ENCODE peak calls at places on chromosomes 7 and 10, in seven cellular contexts. One of them, this sample, is unnamed.

GRCh38 chr7:66319373-66319979 is 114.3 kb downstream of the TPST1 start:
- DNase-seq in WTC11: no peak
- DNase-seq in HepG2: no peak
- DNase-seq in HCT116: no peak
- DNase-seq in K562: no peak
- DNase-seq in H1: no peak
- DNase-seq in GM12878: no peak
- DNase-seq in this sample: no peak

GRCh38 chr7:868189-868486 is 8.2 kb upstream of the GET4 start:
- DNase-seq in WTC11: no peak
- DNase-seq in HepG2: no peak
- DNase-seq in HCT116: no peak
- DNase-seq in K562: no peak
- DNase-seq in H1: no peak
- DNase-seq in GM12878: no peak
- DNase-seq in this sample: no peak

GRCh38 chr7:108596560-108596959 is 26.9 kb downstream of the DNAJB9 start:
- DNase-seq in WTC11: no peak
- DNase-seq in HepG2: no peak
- DNase-seq in HCT116: no peak
- DNase-seq in K562: no peak
- DNase-seq in H1: no peak
- DNase-seq in GM12878: no peak
- DNase-seq in this sample: no peak

GRCh38 chr10:123149568-123150228 is 1.8 kb downstream of the HMX2 start:
- DNase-seq in WTC11: peak
- DNase-seq in HepG2: no peak
- DNase-seq in HCT116: no peak
- DNase-seq in K562: no peak
- DNase-seq in H1: peak
- DNase-seq in GM12878: no peak
- DNase-seq in this sample: no peak

GRCh38 chr10:117450940-117451339 is 75.7 kb upstream of the PDZD8 start:
- DNase-seq in WTC11: no peak
- DNase-seq in HepG2: no peak
- DNase-seq in HCT116: no peak
- DNase-seq in K562: no peak
- DNase-seq in H1: no peak
- DNase-seq in GM12878: no peak
- DNase-seq in this sample: no peak

GRCh38 chr10:80405636-80406035 is 2.7 kb upstream of the PRXL2A start:
- DNase-seq in WTC11: no peak
- DNase-seq in HepG2: no peak
- DNase-seq in HCT116: no peak
- DNase-seq in K562: no peak
- DNase-seq in H1: no peak
- DNase-seq in GM12878: no peak
- DNase-seq in this sample: peak

GRCh38 chr7:107318523-107319160 is 149.8 kb downstream of the HBP1 start:
- DNase-seq in WTC11: no peak
- DNase-seq in HepG2: no peak
- DNase-seq in HCT116: no peak
- DNase-seq in K562: peak
- DNase-seq in H1: no peak
- DNase-seq in GM12878: no peak
- DNase-seq in this sample: peak

GRCh38 chr7:30562498-30562897 is 32.2 kb upstream of the GARS1 start:
- DNase-seq in WTC11: no peak
- DNase-seq in HepG2: no peak
- DNase-seq in HCT116: no peak
- DNase-seq in K562: peak
- DNase-seq in H1: no peak
- DNase-seq in GM12878: no peak
- DNase-seq in this sample: no peak

GRCh38 chr10:42983595-42983990 is 93.3 kb upstream of the RET start:
- DNase-seq in WTC11: no peak
- DNase-seq in HepG2: no peak
- DNase-seq in HCT116: no peak
- DNase-seq in K562: no peak
- DNase-seq in H1: no peak
- DNase-seq in GM12878: no peak
- DNase-seq in this sample: no peak

GRCh38 chr10:105650311-105650710 is 1009.2 kb downstream of the SORCS3 start:
- DNase-seq in WTC11: no peak
- DNase-seq in HepG2: no peak
- DNase-seq in HCT116: no peak
- DNase-seq in K562: no peak
- DNase-seq in H1: no peak
- DNase-seq in GM12878: no peak
- DNase-seq in this sample: no peak

GRCh38 chr7:123004931-123005330 is 9.4 kb upstream of the TAS2R16 start:
- DNase-seq in WTC11: no peak
- DNase-seq in HepG2: no peak
- DNase-seq in HCT116: no peak
- DNase-seq in K562: no peak
- DNase-seq in H1: no peak
- DNase-seq in GM12878: no peak
- DNase-seq in this sample: no peak

GRCh38 chr7:70728873-70729552 is 402.9 kb upstream of the GALNT17 start:
- DNase-seq in WTC11: peak
- DNase-seq in HepG2: no peak
- DNase-seq in HCT116: no peak
- DNase-seq in K562: no peak
- DNase-seq in H1: peak
- DNase-seq in GM12878: no peak
- DNase-seq in this sample: no peak

GRCh38 chr10:79274279-79275104 is 72.8 kb upstream of the PPIF start:
- DNase-seq in WTC11: no peak
- DNase-seq in HepG2: no peak
- DNase-seq in HCT116: no peak
- DNase-seq in K562: no peak
- DNase-seq in H1: no peak
- DNase-seq in GM12878: no peak
- DNase-seq in this sample: no peak

GRCh38 chr10:122498521-122498920 is 37.2 kb downstream of the HTRA1 start:
- DNase-seq in WTC11: no peak
- DNase-seq in HepG2: no peak
- DNase-seq in HCT116: no peak
- DNase-seq in K562: no peak
- DNase-seq in H1: no peak
- DNase-seq in GM12878: no peak
- DNase-seq in this sample: no peak

GRCh38 chr10:133247681-133248333 is 10.2 kb downstream of the VENTX start:
- DNase-seq in WTC11: no peak
- DNase-seq in HepG2: no peak
- DNase-seq in HCT116: no peak
- DNase-seq in K562: peak
- DNase-seq in H1: no peak
- DNase-seq in GM12878: no peak
- DNase-seq in this sample: no peak

GRCh38 chr7:112056409-112056808 is 149.8 kb downstream of the DOCK4 start:
- DNase-seq in WTC11: no peak
- DNase-seq in HepG2: no peak
- DNase-seq in HCT116: no peak
- DNase-seq in K562: no peak
- DNase-seq in H1: no peak
- DNase-seq in GM12878: peak
- DNase-seq in this sample: no peak

GRCh38 chr10:97648557-97649404 is 8.3 kb downstream of the PI4K2A start:
- DNase-seq in WTC11: peak
- DNase-seq in HepG2: peak
- DNase-seq in HCT116: peak
- DNase-seq in K562: peak
- DNase-seq in H1: peak
- DNase-seq in GM12878: peak
- DNase-seq in this sample: no peak

GRCh38 chr7:45595809-45596664 is 21.9 kb downstream of the ADCY1 start:
- DNase-seq in WTC11: no peak
- DNase-seq in HepG2: no peak
- DNase-seq in HCT116: no peak
- DNase-seq in K562: no peak
- DNase-seq in H1: peak
- DNase-seq in GM12878: no peak
- DNase-seq in this sample: no peak

GRCh38 chr10:117663750-117664149 is 121.2 kb downstream of the EMX2 start:
- DNase-seq in WTC11: no peak
- DNase-seq in HepG2: peak
- DNase-seq in HCT116: peak
- DNase-seq in K562: no peak
- DNase-seq in H1: no peak
- DNase-seq in GM12878: peak
- DNase-seq in this sample: no peak

GRCh38 chr7:83931968-83932367 is 262.6 kb downstream of the SEMA3A start:
- DNase-seq in WTC11: no peak
- DNase-seq in HepG2: no peak
- DNase-seq in HCT116: no peak
- DNase-seq in K562: no peak
- DNase-seq in H1: no peak
- DNase-seq in GM12878: no peak
- DNase-seq in this sample: no peak

GRCh38 chr7:883029-884021 is 7.0 kb downstream of the GET4 start:
- DNase-seq in WTC11: no peak
- DNase-seq in HepG2: no peak
- DNase-seq in HCT116: no peak
- DNase-seq in K562: no peak
- DNase-seq in H1: no peak
- DNase-seq in GM12878: no peak
- DNase-seq in this sample: no peak

GRCh38 chr10:77392851-77393250 is 244.8 kb downstream of the KCNMA1 start:
- DNase-seq in WTC11: no peak
- DNase-seq in HepG2: no peak
- DNase-seq in HCT116: peak
- DNase-seq in K562: no peak
- DNase-seq in H1: no peak
- DNase-seq in GM12878: no peak
- DNase-seq in this sample: no peak

GRCh38 chr10:123287594-123288247 is 133.5 kb downstream of the BUB3 start:
- DNase-seq in WTC11: no peak
- DNase-seq in HepG2: no peak
- DNase-seq in HCT116: peak
- DNase-seq in K562: no peak
- DNase-seq in H1: peak
- DNase-seq in GM12878: no peak
- DNase-seq in this sample: no peak

GRCh38 chr10:91144961-91145360 is 75.5 kb upstream of the PCGF5 start:
- DNase-seq in WTC11: no peak
- DNase-seq in HepG2: no peak
- DNase-seq in HCT116: no peak
- DNase-seq in K562: no peak
- DNase-seq in H1: no peak
- DNase-seq in GM12878: no peak
- DNase-seq in this sample: no peak

GRCh38 chr7:69553190-69553589 is 45.1 kb upstream of the AUTS2 start:
- DNase-seq in WTC11: no peak
- DNase-seq in HepG2: no peak
- DNase-seq in HCT116: no peak
- DNase-seq in K562: no peak
- DNase-seq in H1: no peak
- DNase-seq in GM12878: no peak
- DNase-seq in this sample: no peak
- TF ChIP-seq SP1 in WTC11: no peak
- TF ChIP-seq SP1 in HepG2: no peak
- TF ChIP-seq SP1 in HCT116: no peak
- TF ChIP-seq SP1 in K562: no peak
- TF ChIP-seq SP1 in H1: no peak
- TF ChIP-seq SP1 in GM12878: no peak
- TF ChIP-seq SP1 in this sample: no peak

DNA sequence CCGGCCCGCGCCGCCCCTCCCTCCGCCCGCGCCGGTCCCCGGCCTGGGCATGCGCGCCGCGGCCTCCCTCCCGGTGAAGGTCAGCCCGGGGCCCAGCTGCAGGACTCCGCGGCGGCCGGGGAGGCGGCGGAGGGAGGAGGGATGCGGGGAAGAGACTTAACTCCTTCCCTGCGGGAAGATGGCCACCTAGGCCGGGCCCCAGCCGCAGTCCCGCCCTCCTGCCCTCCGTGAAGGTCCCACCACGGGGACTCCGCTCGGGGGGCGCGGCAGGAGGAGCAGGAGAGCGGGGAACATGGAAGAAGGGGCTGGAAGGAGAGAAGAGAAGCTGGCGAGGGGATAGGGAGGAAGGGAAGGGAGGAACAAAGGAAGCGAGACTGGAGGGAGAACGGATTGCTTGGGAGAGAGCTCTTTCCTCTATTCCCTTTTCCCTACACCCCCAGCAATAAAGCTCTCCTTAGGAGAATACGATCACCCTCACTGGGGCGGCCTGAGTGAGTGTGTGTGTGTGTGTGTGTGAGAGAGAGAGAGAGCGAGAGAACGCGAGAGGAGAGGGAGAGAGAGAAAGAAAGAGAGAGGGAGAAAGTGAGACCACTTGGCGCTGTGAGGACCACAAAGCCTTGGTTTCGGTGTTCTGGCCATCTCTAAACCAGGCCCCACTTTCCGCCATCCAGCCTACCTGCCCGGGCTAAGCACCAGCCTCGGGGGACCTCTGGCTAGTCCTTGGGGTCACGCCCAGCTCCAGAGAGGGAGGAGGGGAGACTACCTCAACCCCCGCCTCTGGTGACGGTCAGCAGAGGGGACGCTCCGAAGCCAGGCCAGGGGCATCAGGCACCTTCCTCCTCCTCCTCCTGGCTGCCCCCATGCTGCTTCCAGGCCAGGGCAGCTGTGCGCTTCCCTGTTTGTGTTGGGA is 3.7 kb upstream of the SMARCD3 start:
- DNase-seq in WTC11: peak
- DNase-seq in HepG2: no peak
- DNase-seq in HCT116: no peak
- DNase-seq in K562: peak
- DNase-seq in H1: peak
- DNase-seq in GM12878: no peak
- DNase-seq in this sample: peak
- TF ChIP-seq SP1 in WTC11: peak
- TF ChIP-seq SP1 in HepG2: no peak
- TF ChIP-seq SP1 in HCT116: no peak
- TF ChIP-seq SP1 in K562: no peak
- TF ChIP-seq SP1 in H1: no peak
- TF ChIP-seq SP1 in GM12878: no peak
- TF ChIP-seq SP1 in this sample: no peak

GRCh38 chr7:158744070-158744469 is 39.5 kb upstream of the NCAPG2 start:
- DNase-seq in WTC11: no peak
- DNase-seq in HepG2: no peak
- DNase-seq in HCT116: no peak
- DNase-seq in K562: no peak
- DNase-seq in H1: no peak
- DNase-seq in GM12878: no peak
- DNase-seq in this sample: no peak
- TF ChIP-seq SP1 in WTC11: no peak
- TF ChIP-seq SP1 in HepG2: no peak
- TF ChIP-seq SP1 in HCT116: no peak
- TF ChIP-seq SP1 in K562: no peak
- TF ChIP-seq SP1 in H1: no peak
- TF ChIP-seq SP1 in GM12878: no peak
- TF ChIP-seq SP1 in this sample: no peak

DNA sequence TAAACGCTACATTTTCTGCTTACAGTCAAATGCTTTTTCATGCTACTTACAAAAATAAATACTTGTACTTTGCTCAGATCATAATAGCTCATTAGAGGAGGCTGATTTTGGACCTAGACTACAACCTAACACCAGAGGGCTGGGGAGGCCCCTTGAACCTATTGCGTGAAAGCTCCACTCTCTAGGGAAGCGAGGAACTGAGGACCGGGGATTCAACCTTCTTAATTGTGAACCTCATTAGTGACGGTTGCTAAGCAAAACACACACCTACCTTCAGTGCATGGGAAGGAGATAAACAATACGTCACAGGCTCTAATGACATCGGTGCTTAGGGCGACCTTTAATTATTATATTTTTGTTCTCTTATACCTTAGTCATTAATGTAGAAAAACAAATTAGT is 92.1 kb downstream of the EBF3 start:
- DNase-seq in WTC11: no peak
- DNase-seq in HepG2: no peak
- DNase-seq in HCT116: no peak
- DNase-seq in K562: no peak
- DNase-seq in H1: no peak
- DNase-seq in GM12878: no peak
- DNase-seq in this sample: no peak
- TF ChIP-seq SP1 in WTC11: no peak
- TF ChIP-seq SP1 in HepG2: no peak
- TF ChIP-seq SP1 in HCT116: no peak
- TF ChIP-seq SP1 in K562: no peak
- TF ChIP-seq SP1 in H1: no peak
- TF ChIP-seq SP1 in GM12878: no peak
- TF ChIP-seq SP1 in this sample: no peak